ENCODE peak calls at places on chromosomes 11 and 22, in seven cellular contexts. One of them, this sample, is unnamed.

GRCh38 chr11:108664241-108664640 is 628 bp upstream of the DDX10 start:
- DNase-seq in effector CD4-positive, alpha-beta T cell: no peak
- DNase-seq in GM12892: no peak
- DNase-seq in AML-193: no peak
- DNase-seq in cardiac muscle cell: no peak
- DNase-seq in HT1080: no peak
- DNase-seq in adrenal gland: peak; percentile 2
- DNase-seq in this sample: no peak

GRCh38 chr22:24595863-24596262 is 3.0 kb upstream of the LRRC75B start:
- DNase-seq in GM12892: no peak
- DNase-seq in adrenal gland: no peak
- DNase-seq in cardiac muscle cell: no peak
- DNase-seq in AML-193: no peak
- DNase-seq in effector CD4-positive, alpha-beta T cell: no peak
- DNase-seq in HT1080: no peak
- DNase-seq in this sample: no peak

GRCh38 chr11:66048525-66049313 is at the start of gene GAL3ST3:
- DNase-seq in AML-193: no peak
- DNase-seq in adrenal gland: no peak
- DNase-seq in GM12892: no peak
- DNase-seq in effector CD4-positive, alpha-beta T cell: no peak
- DNase-seq in HT1080: no peak
- DNase-seq in cardiac muscle cell: peak; percentile 75
- DNase-seq in this sample: no peak

GRCh38 chr11:121890377-121890776 is 225.6 kb downstream of the BLID start:
- DNase-seq in effector CD4-positive, alpha-beta T cell: no peak
- DNase-seq in HT1080: peak; percentile 88
- DNase-seq in adrenal gland: no peak
- DNase-seq in AML-193: no peak
- DNase-seq in cardiac muscle cell: no peak
- DNase-seq in GM12892: no peak
- DNase-seq in this sample: peak; percentile 73

GRCh38 chr22:37020192-37020479 is 594 bp downstream of the MPST start:
- DNase-seq in adrenal gland: peak; percentile 59
- DNase-seq in cardiac muscle cell: peak; percentile 42
- DNase-seq in effector CD4-positive, alpha-beta T cell: no peak
- DNase-seq in GM12892: no peak
- DNase-seq in AML-193: peak; percentile 49
- DNase-seq in HT1080: peak; percentile 32
- DNase-seq in this sample: peak; percentile 62

GRCh38 chr11:70364745-70365535 is 33.4 kb upstream of the CTTN start:
- DNase-seq in adrenal gland: no peak
- DNase-seq in effector CD4-positive, alpha-beta T cell: peak; percentile 9
- DNase-seq in AML-193: peak; percentile 7
- DNase-seq in cardiac muscle cell: no peak
- DNase-seq in GM12892: no peak
- DNase-seq in HT1080: no peak
- DNase-seq in this sample: no peak

GRCh38 chr11:103450241-103450640 is 341.0 kb downstream of the DYNC2H1 start:
- DNase-seq in HT1080: no peak
- DNase-seq in effector CD4-positive, alpha-beta T cell: no peak
- DNase-seq in AML-193: no peak
- DNase-seq in GM12892: no peak
- DNase-seq in cardiac muscle cell: no peak
- DNase-seq in adrenal gland: no peak
- DNase-seq in this sample: peak; percentile 69

GRCh38 chr11:109197656-109198055 is 224.3 kb upstream of the C11orf87 start:
- DNase-seq in AML-193: no peak
- DNase-seq in GM12892: no peak
- DNase-seq in HT1080: peak; percentile 24
- DNase-seq in adrenal gland: no peak
- DNase-seq in effector CD4-positive, alpha-beta T cell: no peak
- DNase-seq in cardiac muscle cell: no peak
- DNase-seq in this sample: peak; percentile 70

GRCh38 chr11:8098361-8098760 is 17.4 kb downstream of the TUB start:
- DNase-seq in cardiac muscle cell: no peak
- DNase-seq in AML-193: no peak
- DNase-seq in effector CD4-positive, alpha-beta T cell: no peak
- DNase-seq in GM12892: no peak
- DNase-seq in HT1080: no peak
- DNase-seq in adrenal gland: no peak
- DNase-seq in this sample: no peak

GRCh38 chr11:34339149-34340064 is 18.4 kb downstream of the ABTB2 start:
- DNase-seq in HT1080: peak; percentile 7
- DNase-seq in GM12892: no peak
- DNase-seq in adrenal gland: no peak
- DNase-seq in AML-193: peak; percentile 77
- DNase-seq in effector CD4-positive, alpha-beta T cell: no peak
- DNase-seq in cardiac muscle cell: no peak
- DNase-seq in this sample: no peak